ENCODE peak calls at places on chromosomes 3 and 15, in nine cellular contexts. One of them, this sample, is unnamed.

GRCh38 chr3:147406255-147407023 is at the start of gene ZIC4:
- DNase-seq in lower leg skin: no peak
- DNase-seq in activated gamma-delta T cell treated with Interleukin-2 at 50 U/mL for 16 hours: no peak
- DNase-seq in CD4-positive, alpha-beta memory T cell: no peak
- DNase-seq in T-helper 1 cell: no peak
- DNase-seq in dorsolateral prefrontal cortex: no peak
- DNase-seq in uterus: no peak
- DNase-seq in HFFc6: no peak
- DNase-seq in hypothalamus: no peak
- DNase-seq in this sample: no peak

GRCh38 chr3:119293761-119294401 is at the start of gene ARHGAP31:
- DNase-seq in lower leg skin: peak; percentile 65
- DNase-seq in activated gamma-delta T cell treated with Interleukin-2 at 50 U/mL for 16 hours: peak; percentile 81
- DNase-seq in CD4-positive, alpha-beta memory T cell: peak; percentile 94
- DNase-seq in T-helper 1 cell: peak; percentile 86
- DNase-seq in dorsolateral prefrontal cortex: peak; percentile 57
- DNase-seq in uterus: peak; percentile 60
- DNase-seq in HFFc6: peak; percentile 67
- DNase-seq in hypothalamus: peak; percentile 42
- DNase-seq in this sample: peak; percentile 4

GRCh38 chr15:54462511-54462913 is 484.3 kb downstream of the UNC13C start:
- DNase-seq in lower leg skin: no peak
- DNase-seq in activated gamma-delta T cell treated with Interleukin-2 at 50 U/mL for 16 hours: no peak
- DNase-seq in CD4-positive, alpha-beta memory T cell: no peak
- DNase-seq in T-helper 1 cell: no peak
- DNase-seq in dorsolateral prefrontal cortex: no peak
- DNase-seq in uterus: no peak
- DNase-seq in HFFc6: no peak
- DNase-seq in hypothalamus: no peak
- DNase-seq in this sample: no peak

GRCh38 chr3:105368575-105369500 is 2.1 kb downstream of the ALCAM start:
- DNase-seq in lower leg skin: peak; percentile 56
- DNase-seq in activated gamma-delta T cell treated with Interleukin-2 at 50 U/mL for 16 hours: peak; percentile 54
- DNase-seq in CD4-positive, alpha-beta memory T cell: peak; percentile 86
- DNase-seq in T-helper 1 cell: peak; percentile 73
- DNase-seq in dorsolateral prefrontal cortex: peak; percentile 45
- DNase-seq in uterus: peak; percentile 23
- DNase-seq in HFFc6: no peak
- DNase-seq in hypothalamus: peak; percentile 52
- DNase-seq in this sample: peak; percentile 60

GRCh38 chr15:54101664-54102270 is 123.5 kb downstream of the UNC13C start:
- DNase-seq in lower leg skin: no peak
- DNase-seq in activated gamma-delta T cell treated with Interleukin-2 at 50 U/mL for 16 hours: no peak
- DNase-seq in CD4-positive, alpha-beta memory T cell: no peak
- DNase-seq in T-helper 1 cell: no peak
- DNase-seq in dorsolateral prefrontal cortex: no peak
- DNase-seq in uterus: no peak
- DNase-seq in HFFc6: no peak
- DNase-seq in hypothalamus: no peak
- DNase-seq in this sample: no peak

GRCh38 chr3:118544458-118544857 is 490.2 kb downstream of the IGSF11 start:
- DNase-seq in lower leg skin: no peak
- DNase-seq in activated gamma-delta T cell treated with Interleukin-2 at 50 U/mL for 16 hours: no peak
- DNase-seq in CD4-positive, alpha-beta memory T cell: no peak
- DNase-seq in T-helper 1 cell: no peak
- DNase-seq in dorsolateral prefrontal cortex: no peak
- DNase-seq in uterus: no peak
- DNase-seq in HFFc6: no peak
- DNase-seq in hypothalamus: no peak
- DNase-seq in this sample: no peak

GRCh38 chr15:69031013-69032001 is 16.8 kb downstream of the NOX5 start:
- DNase-seq in lower leg skin: peak; percentile 16
- DNase-seq in activated gamma-delta T cell treated with Interleukin-2 at 50 U/mL for 16 hours: peak; percentile 14
- DNase-seq in CD4-positive, alpha-beta memory T cell: peak; percentile 6
- DNase-seq in T-helper 1 cell: no peak
- DNase-seq in dorsolateral prefrontal cortex: no peak
- DNase-seq in uterus: no peak
- DNase-seq in HFFc6: no peak
- DNase-seq in hypothalamus: no peak
- DNase-seq in this sample: no peak

GRCh38 chr3:55718475-55718874 is 231.4 kb upstream of the WNT5A start:
- DNase-seq in lower leg skin: no peak
- DNase-seq in activated gamma-delta T cell treated with Interleukin-2 at 50 U/mL for 16 hours: no peak
- DNase-seq in CD4-positive, alpha-beta memory T cell: no peak
- DNase-seq in T-helper 1 cell: no peak
- DNase-seq in dorsolateral prefrontal cortex: no peak
- DNase-seq in uterus: no peak
- DNase-seq in HFFc6: peak; percentile 43
- DNase-seq in hypothalamus: no peak
- DNase-seq in this sample: no peak

GRCh38 chr3:60081381-60082095 is 1031.7 kb upstream of the CFAP20DC start:
- DNase-seq in lower leg skin: no peak
- DNase-seq in activated gamma-delta T cell treated with Interleukin-2 at 50 U/mL for 16 hours: no peak
- DNase-seq in CD4-positive, alpha-beta memory T cell: peak; percentile 40
- DNase-seq in T-helper 1 cell: no peak
- DNase-seq in dorsolateral prefrontal cortex: no peak
- DNase-seq in uterus: no peak
- DNase-seq in HFFc6: no peak
- DNase-seq in hypothalamus: no peak
- DNase-seq in this sample: no peak

GRCh38 chr3:34511891-34512290 is 713.5 kb downstream of the PDCD6IP start:
- DNase-seq in lower leg skin: no peak
- DNase-seq in activated gamma-delta T cell treated with Interleukin-2 at 50 U/mL for 16 hours: no peak
- DNase-seq in CD4-positive, alpha-beta memory T cell: no peak
- DNase-seq in T-helper 1 cell: no peak
- DNase-seq in dorsolateral prefrontal cortex: no peak
- DNase-seq in uterus: no peak
- DNase-seq in HFFc6: no peak
- DNase-seq in hypothalamus: no peak
- DNase-seq in this sample: no peak

GRCh38 chr15:81113861-81114261 is 20.2 kb upstream of the CFAP161 start:
- DNase-seq in lower leg skin: no peak
- DNase-seq in activated gamma-delta T cell treated with Interleukin-2 at 50 U/mL for 16 hours: no peak
- DNase-seq in CD4-positive, alpha-beta memory T cell: no peak
- DNase-seq in T-helper 1 cell: no peak
- DNase-seq in dorsolateral prefrontal cortex: no peak
- DNase-seq in uterus: no peak
- DNase-seq in HFFc6: peak; percentile 57
- DNase-seq in hypothalamus: no peak
- DNase-seq in this sample: no peak

GRCh38 chr3:114758828-114759709 is 388.0 kb downstream of the ZBTB20 start:
- DNase-seq in lower leg skin: no peak
- DNase-seq in activated gamma-delta T cell treated with Interleukin-2 at 50 U/mL for 16 hours: no peak
- DNase-seq in CD4-positive, alpha-beta memory T cell: no peak
- DNase-seq in T-helper 1 cell: no peak
- DNase-seq in dorsolateral prefrontal cortex: no peak
- DNase-seq in uterus: no peak
- DNase-seq in HFFc6: peak; percentile 17
- DNase-seq in hypothalamus: no peak
- DNase-seq in this sample: peak; percentile 39

This sample was measured in HepG2.